ENCODE peak calls at places on chromosomes 16 and 17, in four cellular contexts. H, L, S and E are unnamed samples.

GRCh38 chr17:13385481-13385907 is 216.2 kb downstream of the HS3ST3A1 start:
- DNase-seq in H (no peak), L (no peak), S (no peak), E (no peak)

GRCh38 chr16:28067604-28068382 is 4.3 kb upstream of the GSG1L start:
- DNase-seq in H (no peak), L (no peak), S (no peak), E (no peak)

GRCh38 chr17:14790518-14790917 is 474.6 kb downstream of the PMP22 start:
- DNase-seq in H (no peak), L (no peak), S (no peak), E (no peak)

GRCh38 chr16:70529051-70529777 is 5.6 kb downstream of the SF3B3 start:
- DNase-seq in H (no peak), L (no peak), S (no peak), E (no peak)

GRCh38 chr17:34537445-34537844 is 41.9 kb upstream of the TMEM132E start:
- DNase-seq in H (no peak), L (no peak), S (no peak), E (no peak)

GRCh38 chr16:24163935-24164334 is 92.2 kb upstream of the CACNG3 start:
- DNase-seq in H (no peak), L (no peak), S (no peak), E (no peak)

GRCh38 chr16:74659041-74659440 is 7.6 kb downstream of the RFWD3 start:
- DNase-seq in H (no peak), L (no peak), S (no peak), E (no peak)

GRCh38 chr17:30382345-30382744 is 3.6 kb downstream of the CPD start:
- DNase-seq in H (no peak), L (no peak), S (no peak), E (no peak)

GRCh38 chr16:14427371-14427948 is 202.6 kb downstream of the PARN start:
- DNase-seq in H (no peak), L (no peak), S (no peak), E (no peak)

GRCh38 chr17:81535007-81535328 is 6.8 kb downstream of the FSCN2 start:
- DNase-seq in H (no peak), L (no peak), S (no peak), E (no peak)

GRCh38 chr16:66315210-66315825 is 51.2 kb upstream of the CDH5 start:
- DNase-seq in H (peak), L (no peak), S (peak), E (peak)

GRCh38 chr16:85179344-85180046 is 67.2 kb upstream of the CIBAR2 start:
- DNase-seq in H (no peak), L (no peak), S (no peak), E (no peak)

GRCh38 chr17:31580331-31581021 is 189.0 kb downstream of the RAB11FIP4 start:
- DNase-seq in H (no peak), L (no peak), S (no peak), E (no peak)

GRCh38 chr16:66605177-66605999 is 884 bp downstream of the CMTM3 start:
- DNase-seq in H (no peak), L (peak), S (no peak), E (peak)

GRCh38 chr16:31033709-31034492 is 543 bp downstream of the STX4 start:
- DNase-seq in H (peak), L (peak), S (peak), E (peak)

GRCh38 chr16:17519041-17519440 is 48.3 kb upstream of the XYLT1 start:
- DNase-seq in H (no peak), L (no peak), S (no peak), E (no peak)

GRCh38 chr16:21626659-21627277 is 25.6 kb downstream of the IGSF6 start:
- DNase-seq in H (no peak), L (no peak), S (no peak), E (no peak)

GRCh38 chr17:45339646-45340605 is 23.1 kb upstream of the MAP3K14 start:
- DNase-seq in H (no peak), L (no peak), S (no peak), E (no peak)

GRCh38 chr16:20868890-20869289 is 31.3 kb downstream of the DCUN1D3 start:
- DNase-seq in H (no peak), L (peak), S (no peak), E (peak)

GRCh38 chr17:75535871-75536270 is 10.4 kb downstream of the LLGL2 start:
- DNase-seq in H (no peak), L (no peak), S (no peak), E (no peak)

GRCh38 chr16:87922250-87922871 is 14.0 kb downstream of the CA5A start:
- DNase-seq in H (no peak), L (no peak), S (no peak), E (no peak)

GRCh38 chr16:17921357-17921978 is 415.1 kb downstream of the NPIPA8 start:
- DNase-seq in H (no peak), L (peak), S (peak), E (peak)

GRCh38 chr16:11052080-11052808 is 107.9 kb downstream of the CLEC16A start:
- DNase-seq in H (peak), L (no peak), S (peak), E (no peak)

GRCh38 chr16:54080524-54081008 is 206.0 kb downstream of the IRX3 start:
- DNase-seq in H (no peak), L (no peak), S (no peak), E (no peak)

GRCh38 chr17:45338023-45338781 is 21.4 kb upstream of the MAP3K14 start:
- DNase-seq in H (no peak), L (no peak), S (no peak), E (no peak)